ENCODE peak calls at places on chromosomes 13 and 19, in ten cellular contexts. I is endothelial cell of umbilical vein; Y is IMR-90; X is aorta; L is effector memory CD4-positive, alpha-beta T cell; H is transverse colon; W is ovary; D is iPS DF 6.9; U is naive thymus-derived CD4-positive, alpha-beta T cell; V is PC-9. C is an unnamed sample. For H3K9me3 and H3K4me1, the result is how much of the 10 kb centered on the place peaks cover.

GRCh38 chr19:34503546-34504272 is 22.2 kb downstream of the WTIP start:
- DNase-seq in V (no peak), L (no peak), H (no peak), X (no peak), U (no peak), W (no peak), D (no peak), I (no peak), Y (no peak), C (no peak)

GRCh38 chr19:11096210-11096841 is 7.1 kb downstream of the LDLR start:
- DNase-seq in V (peak), H (peak), W (peak), L (no peak), U (no peak), D (no peak), Y (peak), I (peak), X (no peak), C (peak)

GRCh38 chr19:17867087-17867486 is 4.7 kb upstream of the SLC5A5 start:
- DNase-seq in V (peak), I (no peak), L (no peak), D (no peak), Y (no peak), X (no peak), H (no peak), U (no peak), W (no peak), C (no peak)

GRCh38 chr13:111908391-111908790 is 158.6 kb upstream of the SOX1 start:
- DNase-seq in I (no peak), L (no peak), W (no peak), X (peak), Y (no peak), H (no peak), U (no peak), D (no peak), V (no peak), C (no peak)

GRCh38 chr13:22061371-22061805 is 390.5 kb downstream of the FGF9 start:
- DNase-seq in L (peak), I (no peak), D (no peak), V (no peak), X (no peak), H (no peak), Y (no peak), W (no peak), U (peak), C (no peak)

GRCh38 chr19:34274827-34275625 is 20.7 kb downstream of the GARRE1 start:
- DNase-seq in H (no peak), X (no peak), V (peak), I (peak), L (no peak), W (no peak), U (no peak), Y (peak), D (no peak), C (peak)

GRCh38 chr13:44969858-44970484 is 19.3 kb downstream of the NUFIP1 start:
- DNase-seq in X (no peak), W (no peak), V (peak), I (peak), D (no peak), L (no peak), H (no peak), U (peak), Y (peak), C (peak)

GRCh38 chr19:50293263-50294004 is 35.7 kb downstream of the KCNC3 start:
- DNase-seq in X (peak), V (no peak), W (no peak), L (no peak), D (no peak), H (no peak), U (no peak), I (no peak), Y (no peak), C (no peak)

GRCh38 chr13:97279079-97279411 is 56.9 kb downstream of the MBNL2 start:
- DNase-seq in I (no peak), V (no peak), D (no peak), U (no peak), L (no peak), Y (no peak), X (no peak), W (no peak), H (no peak), C (no peak)

GRCh38 chr19:3825286-3825956 is 39.2 kb upstream of the MATK start:
- DNase-seq in X (no peak), H (no peak), L (no peak), Y (no peak), D (no peak), V (no peak), U (no peak), I (no peak), W (no peak), C (no peak)

GRCh38 chr19:35717665-35718344 is at the start of gene KMT2B:
- DNase-seq in U (no peak), X (peak), D (no peak), L (no peak), H (peak), I (no peak), Y (no peak), V (no peak), W (peak), C (peak)

GRCh38 chr13:30759748-30760147 is 24.4 kb downstream of the ALOX5AP start:
- DNase-seq in U (no peak), V (no peak), H (no peak), X (no peak), I (no peak), D (no peak), Y (peak), L (no peak), W (no peak), C (peak)

GRCh38 chr19:13090511-13091231 is 12.0 kb downstream of the LYL1 start:
- DNase-seq in U (no peak), D (no peak), I (no peak), L (no peak), V (no peak), X (no peak), H (no peak), Y (no peak), W (no peak), C (no peak)

GRCh38 chr13:99442273-99442895 is 58.9 kb upstream of the TM9SF2 start:
- DNase-seq in L (peak), I (peak), X (no peak), W (no peak), Y (peak), V (peak), H (peak), D (no peak), U (peak), C (peak)

GRCh38 chr13:106407338-106407737 is 128.1 kb downstream of the EFNB2 start:
- DNase-seq in I (no peak), V (no peak), H (no peak), L (no peak), D (no peak), X (no peak), W (no peak), Y (no peak), U (no peak), C (no peak)

GRCh38 chr19:14555918-14556661 is 15.8 kb downstream of the NDUFB7 start:
- DNase-seq in H (no peak), Y (peak), U (no peak), X (no peak), L (no peak), I (no peak), D (no peak), W (no peak), V (no peak), C (no peak)

GRCh38 chr13:111604087-111604486 is 283.6 kb downstream of the TEX29 start:
- DNase-seq in U (no peak), V (no peak), H (no peak), L (no peak), D (no peak), Y (no peak), X (peak), I (no peak), W (no peak), C (no peak)

DNA sequence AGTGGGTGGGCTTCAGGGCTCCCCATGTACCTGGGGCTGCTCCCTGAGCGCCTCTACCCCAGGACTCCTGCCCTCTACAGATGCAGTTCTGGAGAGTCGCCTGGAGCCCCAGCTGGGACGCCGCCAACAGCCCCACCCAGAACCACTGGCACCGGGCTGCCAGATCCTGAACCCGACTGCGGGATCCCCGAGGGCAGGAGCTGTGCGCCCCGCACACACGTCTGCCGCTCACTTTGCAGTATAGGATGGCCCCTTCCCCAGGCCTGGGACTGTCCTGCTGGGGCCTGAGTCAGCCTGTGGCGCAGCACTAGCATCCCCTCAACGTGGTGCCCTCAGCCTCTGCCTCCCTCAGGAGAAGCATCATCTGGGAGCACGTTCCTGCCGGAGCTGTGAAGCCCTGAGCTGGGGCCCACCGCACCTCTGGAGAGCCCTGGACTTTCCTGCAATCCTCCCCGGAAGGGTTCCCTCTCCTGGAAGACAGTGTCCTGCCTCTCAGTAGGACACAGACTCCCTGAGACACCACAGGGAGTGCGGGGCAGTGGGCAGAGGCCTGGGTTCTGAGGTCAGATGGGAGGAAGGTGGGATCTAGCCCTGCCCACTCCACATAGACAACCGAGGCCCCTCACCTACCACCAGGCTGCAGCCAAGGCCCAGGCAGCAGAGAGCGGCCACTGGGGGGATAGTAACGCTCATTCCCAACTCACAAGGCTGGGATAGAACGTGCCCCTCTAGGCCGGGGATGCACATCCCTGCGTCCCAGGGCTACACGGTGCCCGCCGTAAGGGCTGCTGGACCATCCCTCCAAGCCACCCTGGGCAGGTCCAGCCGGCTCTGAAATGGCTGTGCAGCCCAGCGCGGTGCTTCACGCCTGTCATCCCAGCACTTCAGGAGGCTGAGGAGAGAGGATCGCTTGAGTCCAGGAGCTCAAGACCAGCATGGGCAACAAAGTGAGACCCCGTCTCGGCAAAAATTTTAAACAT is 3.5 kb downstream of the REXO1 start:
- DNase-seq in L (no peak), U (no peak), H (no peak), V (no peak), X (no peak), W (no peak), Y (no peak), I (no peak), D (no peak), C (no peak)
- H3K4me3 ChIP-seq in L (no peak), U (no peak), H (no peak), V (no peak), X (no peak), W (no peak), Y (no peak), I (no peak), D (no peak), C (no peak)

DNA sequence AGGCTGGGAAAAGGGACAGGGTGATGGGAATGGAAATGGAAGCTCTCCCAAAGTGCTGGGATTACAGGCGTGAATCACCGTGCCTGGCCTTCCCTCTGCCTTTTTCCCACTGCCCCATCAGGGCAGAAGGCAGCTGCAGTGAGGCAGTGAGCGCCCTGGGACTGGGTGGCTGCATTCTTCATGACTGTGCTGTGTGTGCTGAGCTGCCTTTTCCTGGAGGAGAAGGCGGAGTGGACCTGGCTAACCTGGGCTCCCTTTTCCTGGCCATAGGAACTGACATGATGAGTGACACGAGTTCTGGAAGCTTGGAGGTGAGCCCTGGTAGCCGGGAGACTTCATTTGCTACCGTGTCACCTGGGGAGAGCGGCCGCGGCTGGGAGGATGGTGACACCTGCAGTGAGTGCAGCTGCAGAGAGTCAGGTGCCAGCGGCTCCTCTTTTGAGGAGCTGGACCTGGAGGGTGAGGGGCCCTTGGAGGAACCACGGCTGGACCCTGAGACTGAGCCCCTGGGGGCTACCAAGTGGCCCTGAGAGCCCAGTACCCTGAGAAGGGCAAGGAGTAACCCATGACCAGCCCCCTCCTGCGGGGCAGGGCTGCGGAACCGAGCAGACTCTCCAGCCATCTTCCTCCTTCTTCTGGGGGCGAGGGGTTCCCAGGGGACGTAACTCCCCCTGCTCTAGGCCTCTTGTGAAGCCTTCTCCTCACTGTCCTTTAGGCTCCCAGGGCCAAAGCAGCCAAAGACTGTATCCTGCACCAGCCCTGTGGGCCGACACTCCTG is 26.3 kb upstream of the ZNF492 start:
- DNase-seq in H (no peak), U (no peak), I (no peak), L (no peak), D (no peak), Y (no peak), V (no peak), W (no peak), X (no peak), C (no peak)
- H3K9me3 ChIP-seq in H (under half), U (under half), I (under half), L (under half), D (under half), Y (half or more), V (under half), W (under half), X (under half), C (under half)

GRCh38 chr13:27997904-27998522 is 9.5 kb upstream of the URAD start:
- DNase-seq in H (peak), D (no peak), I (peak), V (no peak), Y (peak), U (peak), X (no peak), L (no peak), W (no peak), C (peak)

GRCh38 chr13:28002886-28003698 is 14.6 kb upstream of the URAD start:
- DNase-seq in Y (peak), D (no peak), L (no peak), X (no peak), U (no peak), W (no peak), H (no peak), I (no peak), V (no peak), C (no peak)

GRCh38 chr13:28000567-28000966 is 12.1 kb upstream of the URAD start:
- DNase-seq in D (no peak), I (no peak), U (no peak), Y (no peak), H (no peak), X (no peak), L (no peak), W (no peak), V (no peak), C (no peak)

GRCh38 chr13:28001049-28001448 is 12.6 kb upstream of the URAD start:
- DNase-seq in L (no peak), W (no peak), I (no peak), Y (no peak), H (no peak), X (peak), V (no peak), U (no peak), D (no peak), C (no peak)

DNA sequence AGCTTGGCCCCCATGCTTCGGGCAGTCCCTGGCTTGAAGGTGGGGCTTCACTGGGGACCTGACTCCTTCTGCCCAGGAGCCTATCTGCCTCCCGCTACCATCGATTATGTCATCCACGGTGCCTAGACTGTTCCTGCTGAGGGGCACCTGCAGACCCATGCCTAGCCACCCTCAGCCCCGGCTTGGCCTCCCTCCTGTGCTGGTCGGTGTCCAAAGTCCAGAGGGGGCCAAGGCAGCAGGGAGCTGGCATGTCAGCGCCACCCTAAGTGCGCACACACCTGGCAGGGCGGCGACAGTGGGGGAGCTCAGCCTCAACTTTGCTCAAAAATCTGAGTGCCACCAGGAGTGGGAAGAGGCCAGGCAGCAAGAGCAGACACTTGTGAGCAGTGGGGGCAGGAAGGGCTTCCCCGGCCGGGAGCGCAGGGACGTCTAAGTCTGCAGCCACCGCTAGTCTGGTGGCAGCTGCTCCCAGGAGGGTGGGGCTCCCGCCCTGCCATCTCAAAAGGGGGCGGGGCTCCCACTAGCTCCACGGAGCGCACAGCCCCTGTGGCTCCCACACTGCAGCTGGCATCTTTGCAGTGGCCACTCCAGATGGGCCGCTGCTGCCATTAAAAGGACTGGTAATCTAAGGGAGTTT is 13.5 kb upstream of the URAD start:
- DNase-seq in U (no peak), H (no peak), I (no peak), X (no peak), V (no peak), W (no peak), Y (no peak), L (no peak), D (no peak), C (no peak)
- H3K4me1 ChIP-seq in U (under half), H (under half), I (under half), X (under half), V (under half), W (under half), Y (under half), L (under half), D (under half), C (under half)

GRCh38 chr19:40687525-40688016 is 2.9 kb downstream of the NUMBL start:
- DNase-seq in D (no peak), H (peak), W (peak), X (peak), Y (peak), U (no peak), I (no peak), V (no peak), L (no peak), C (peak)
- H3K4me3 ChIP-seq in D (no peak), H (no peak), W (no peak), X (no peak), Y (peak), U (no peak), I (no peak), V (no peak), L (no peak), C (peak)

GRCh38 chr13:20370815-20371421 is 138.8 kb upstream of the GJB6 start:
- DNase-seq in V (peak), D (no peak), I (no peak), X (no peak), W (no peak), H (no peak), Y (no peak), U (no peak), L (no peak), C (no peak)
- H3K9me3 ChIP-seq in V (under half), D (under half), I (under half), X (under half), W (under half), H (under half), Y (under half), U (under half), L (under half), C (under half)

DNA sequence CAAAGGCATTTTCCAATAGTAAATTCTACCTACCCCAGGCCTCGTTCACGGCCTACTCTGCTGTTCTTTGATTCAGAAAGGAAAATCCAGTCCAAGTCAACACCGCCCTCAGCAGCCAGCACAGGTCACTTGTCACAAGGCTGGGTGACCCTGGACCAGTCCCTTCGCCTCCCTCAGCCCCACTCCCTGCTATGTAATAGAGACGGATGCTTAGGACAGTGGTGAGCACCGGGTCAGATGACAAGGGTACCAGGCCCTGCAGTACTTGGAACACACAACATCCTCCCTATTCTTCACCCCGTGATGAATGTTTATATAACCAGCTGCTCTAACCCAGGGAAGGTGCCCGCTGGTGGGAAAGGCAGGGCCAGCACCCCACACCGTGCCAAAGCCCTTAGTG is 14.3 kb downstream of the LATS2 start:
- DNase-seq in X (no peak), D (no peak), H (no peak), Y (no peak), V (no peak), L (no peak), W (no peak), I (no peak), U (no peak), C (no peak)
- H3K4me1 ChIP-seq in X (under half), D (under half), H (under half), Y (under half), V (under half), L (under half), W (under half), I (half or more), U (under half), C (half or more)

DNA sequence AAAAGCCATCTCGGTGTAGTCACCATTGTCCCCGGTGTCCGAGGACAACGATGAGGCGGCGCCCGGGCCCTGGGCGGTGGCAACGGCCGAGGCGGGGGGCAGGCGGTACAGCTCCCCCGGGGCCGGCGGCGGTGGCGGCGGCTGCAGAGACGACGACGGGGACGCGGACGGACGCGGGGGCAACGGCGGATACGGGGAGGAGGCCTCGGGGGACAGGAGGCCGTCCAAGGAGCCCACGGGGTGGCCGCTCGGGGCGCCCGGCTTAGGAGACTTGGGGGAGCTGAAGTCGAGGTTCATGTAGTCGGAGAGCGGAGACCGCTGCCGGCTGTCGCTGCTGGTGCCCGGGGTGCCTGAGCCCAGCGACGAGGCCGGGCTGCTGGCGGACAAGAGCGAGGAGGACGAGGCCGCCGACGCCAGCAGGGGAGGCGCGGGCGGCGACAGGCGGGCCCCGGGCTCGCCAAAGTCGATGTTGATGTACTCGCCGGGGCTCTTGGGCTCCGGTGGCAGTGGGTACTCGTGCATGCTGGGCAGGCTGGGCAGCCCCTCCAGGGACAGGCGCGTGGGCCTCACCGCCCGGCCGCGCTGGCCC is 3.5 kb downstream of the IRS2 start:
- DNase-seq in L (no peak), U (no peak), H (no peak), X (no peak), V (no peak), I (no peak), D (no peak), Y (no peak), W (no peak), C (no peak)
- H3K4me3 ChIP-seq in L (no peak), U (no peak), H (peak), X (no peak), V (peak), I (no peak), D (no peak), Y (no peak), W (no peak), C (peak)

DNA sequence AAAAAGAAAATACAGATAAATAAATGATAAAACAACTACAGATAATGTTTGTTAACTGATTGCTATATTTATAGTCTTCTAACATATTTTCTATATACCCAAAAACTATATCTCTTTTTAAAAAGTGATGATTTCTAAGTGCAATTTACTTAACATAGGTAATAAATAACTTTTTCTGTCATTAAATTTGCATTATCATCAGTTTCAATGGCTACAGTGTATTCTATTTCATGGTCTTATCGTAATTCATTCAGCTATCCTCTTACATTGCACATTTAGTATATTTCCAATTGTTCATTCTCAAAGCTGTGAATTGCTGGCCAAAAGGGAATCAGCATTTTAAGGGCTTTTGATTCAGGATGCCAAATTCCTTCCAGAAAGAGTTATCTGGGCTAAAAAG is 3.6 kb downstream of the ZNF180 start:
- DNase-seq in W (no peak), X (no peak), D (no peak), L (no peak), H (no peak), V (no peak), U (no peak), Y (no peak), I (no peak), C (no peak)
- H3K9me3 ChIP-seq in W (half or more), X (under half), D (under half), L (under half), H (half or more), V (half or more), U (half or more), Y (half or more), I (under half), C (half or more)

C was measured in adipocyte.